ENCODE peak calls at places on chromosomes 11 and 22, in five cellular contexts. P is H1, J is NB4, T is A549, O is HCT116. D is an unnamed sample.

GRCh38 chr22:44347549-44347948 is 34.8 kb upstream of the SHISAL1 start:
- DNase-seq in T (no peak), O (no peak), J (no peak), P (no peak), D (no peak)

GRCh38 chr22:28442264-28442950 is 237.2 kb downstream of the TTC28 start:
- DNase-seq in T (no peak), J (peak; percentile 66), O (peak; percentile 6), P (peak; percentile 85), D (peak; percentile 59)

GRCh38 chr11:86954288-86955110 is 696 bp downstream of the FZD4 start:
- DNase-seq in O (no peak), T (peak; percentile 33), J (peak; percentile 23), P (no peak), D (peak; percentile 46)

GRCh38 chr22:43814264-43814663 is 2.2 kb upstream of the EFCAB6 start:
- DNase-seq in J (no peak), O (no peak), T (no peak), P (no peak), D (no peak)

GRCh38 chr11:103608566-103608965 is 427.9 kb upstream of the DDI1 start:
- DNase-seq in P (no peak), J (no peak), T (no peak), O (no peak), D (no peak)

GRCh38 chr11:31921066-31921465 is 109.9 kb upstream of the PAX6 start:
- DNase-seq in P (no peak), O (no peak), J (no peak), T (no peak), D (no peak)

GRCh38 chr22:44452531-44453420 is 45.3 kb downstream of the RTL6 start:
- DNase-seq in P (no peak), O (no peak), J (no peak), T (no peak), D (no peak)

GRCh38 chr22:46941958-46942815 is 179.7 kb downstream of the TBC1D22A start:
- DNase-seq in O (no peak), T (no peak), P (peak; percentile 27), J (no peak), D (no peak)

GRCh38 chr22:46842606-46843005 is 80.2 kb downstream of the TBC1D22A start:
- DNase-seq in P (peak; percentile 37), O (no peak), T (no peak), J (no peak), D (no peak)

GRCh38 chr11:130247289-130247688 is 67.4 kb downstream of the ZBTB44 start:
- DNase-seq in O (no peak), P (no peak), J (no peak), T (no peak), D (no peak)

GRCh38 chr22:47625531-47626427 is 863.3 kb downstream of the TBC1D22A start:
- DNase-seq in J (no peak), O (no peak), T (no peak), P (no peak), D (no peak)

GRCh38 chr11:66221726-66222236 is 46.7 kb upstream of the RAB1B start:
- DNase-seq in T (no peak), P (no peak), O (no peak), J (peak; percentile 29), D (no peak)

GRCh38 chr11:104946907-104947306 is 21.5 kb downstream of the CASP4 start:
- DNase-seq in O (peak; percentile 35), T (peak; percentile 2), J (peak; percentile 68), P (no peak), D (peak; percentile 74)

GRCh38 chr22:50688448-50688847 is 15.8 kb downstream of the SHANK3 start:
- DNase-seq in T (no peak), J (no peak), O (no peak), P (peak; percentile 26), D (no peak)

DNA sequence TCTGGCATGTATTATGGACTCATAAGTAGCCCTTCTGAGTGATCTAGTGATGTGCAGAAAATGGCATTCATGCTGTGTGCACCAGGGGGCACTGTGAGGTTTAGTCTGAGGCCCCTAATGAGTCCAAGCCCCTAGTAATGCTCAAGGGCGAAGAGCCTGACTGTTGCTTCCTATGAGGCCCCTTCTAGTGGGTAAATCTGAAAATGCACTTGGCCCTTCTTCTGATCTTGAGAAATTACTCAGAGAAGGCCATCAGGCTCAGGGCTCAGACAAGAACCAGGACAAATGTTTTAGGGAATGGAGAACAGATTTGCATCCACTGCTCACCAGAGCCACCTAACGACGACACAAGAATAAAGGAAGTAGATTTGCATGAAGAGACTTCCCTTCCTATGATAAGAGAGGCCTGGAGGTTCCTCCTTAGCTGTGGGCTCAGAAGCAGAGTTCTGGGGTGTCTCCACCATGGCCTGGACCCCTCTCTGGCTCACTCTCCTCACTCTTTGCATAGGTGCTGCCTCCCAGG is 75.8 kb downstream of the GGTLC2 start:
- DNase-seq in T (no peak), O (peak; percentile 67), J (peak; percentile 79), P (peak; percentile 76), D (peak; percentile 69)
- TF ChIP-seq CTCF in T (peak; percentile 24), O (peak; percentile 97), J (peak; percentile 61), P (peak; percentile 59), D (peak; percentile 74)

GRCh38 chr11:64900263-64900678 is 16.7 kb downstream of the ATG2A start:
- DNase-seq in T (peak; percentile 59), P (no peak), J (no peak), O (no peak), D (no peak)
- TF ChIP-seq MAX in T (no peak), P (no peak), J (no peak), O (no peak), D (no peak)

DNA sequence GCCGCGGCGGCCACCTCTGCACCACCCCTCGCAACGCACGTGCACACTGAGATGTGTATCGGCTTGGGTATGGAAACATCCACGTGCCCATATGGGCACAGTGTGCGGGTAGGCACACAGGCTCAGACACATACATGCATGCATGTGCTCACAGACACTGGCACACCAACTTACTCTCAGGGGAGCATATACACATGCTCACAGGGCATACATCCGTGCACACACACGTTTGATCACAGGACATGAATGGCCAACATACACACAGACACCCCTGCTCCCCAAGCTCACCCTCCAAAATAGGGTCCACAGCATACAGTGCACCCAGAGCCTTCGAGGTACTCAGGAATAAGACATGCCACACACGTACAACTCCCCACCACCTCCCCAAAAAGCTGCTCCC is 52.9 kb downstream of the SLC22A12 start:
- DNase-seq in J (no peak), O (no peak), T (no peak), P (no peak), D (no peak)
- TF ChIP-seq CTCF in J (no peak), O (no peak), T (no peak), P (no peak), D (no peak)

GRCh38 chr11:74106125-74106524 is 64.7 kb downstream of the C2CD3 start:
- DNase-seq in O (no peak), J (no peak), T (no peak), P (no peak), D (no peak)
- TF ChIP-seq MAX in O (no peak), J (no peak), T (no peak), P (no peak), D (no peak)

GRCh38 chr11:47768090-47768620 is 1.0 kb upstream of the FNBP4 start:
- DNase-seq in T (peak; percentile 66), J (peak; percentile 39), O (no peak), P (no peak), D (peak; percentile 94)
- TF ChIP-seq CTCF in T (no peak), J (no peak), O (no peak), P (no peak), D (no peak)

DNA sequence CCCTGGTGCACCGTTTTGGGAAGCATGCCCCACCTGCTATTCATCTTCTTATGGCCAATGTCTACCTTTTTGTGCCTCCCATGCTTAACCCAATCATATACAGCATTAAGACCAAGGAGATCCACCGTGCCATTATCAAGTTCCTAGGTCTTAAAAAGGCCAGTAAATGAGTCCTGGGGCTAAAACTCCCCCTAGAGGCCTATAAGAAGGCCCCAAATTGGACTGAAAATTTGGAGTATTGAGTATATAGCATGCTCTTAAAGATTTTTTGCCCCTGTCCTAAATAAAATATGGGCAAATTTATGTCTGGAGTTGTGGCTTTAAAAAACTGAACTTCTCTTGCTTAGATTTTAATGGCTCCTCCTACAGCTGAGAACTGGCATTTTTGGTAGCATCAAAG is 6.6 kb downstream of the OR51M1 start:
- DNase-seq in P (no peak), O (no peak), T (no peak), J (no peak), D (no peak)
- TF ChIP-seq MAX in P (no peak), O (no peak), T (no peak), J (no peak), D (no peak)

DNA sequence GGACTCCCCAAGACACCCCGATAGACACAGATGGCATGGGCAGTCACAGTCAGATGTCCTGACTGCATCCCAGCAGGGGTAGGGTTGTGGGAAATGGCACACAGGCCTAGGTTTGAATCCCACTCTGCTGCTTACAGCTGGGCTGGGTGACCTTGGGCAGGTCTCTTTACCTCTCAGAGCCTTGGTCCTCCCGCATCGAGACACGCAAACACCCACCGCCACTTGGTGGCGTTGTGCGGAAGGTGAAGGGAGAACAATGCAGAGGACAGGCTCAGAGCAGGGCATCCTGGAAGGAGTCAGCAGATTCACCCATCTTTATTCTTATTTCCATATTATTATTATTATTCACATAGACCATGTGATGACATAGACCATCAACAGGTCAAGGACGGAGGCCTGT is 140.5 kb downstream of the MIAT start:
- DNase-seq in T (peak; percentile 13), P (peak; percentile 78), O (peak; percentile 6), J (peak; percentile 15), D (no peak)
- TF ChIP-seq CTCF in T (peak; percentile 30), P (peak; percentile 64), O (no peak), J (peak; percentile 16), D (no peak)

GRCh38 chr11:69854719-69855118 is 35.5 kb upstream of the FGF3 start:
- DNase-seq in T (peak; percentile 27), O (peak; percentile 31), P (no peak), J (no peak), D (no peak)
- TF ChIP-seq MAX in T (no peak), O (no peak), P (no peak), J (no peak), D (no peak)

DNA sequence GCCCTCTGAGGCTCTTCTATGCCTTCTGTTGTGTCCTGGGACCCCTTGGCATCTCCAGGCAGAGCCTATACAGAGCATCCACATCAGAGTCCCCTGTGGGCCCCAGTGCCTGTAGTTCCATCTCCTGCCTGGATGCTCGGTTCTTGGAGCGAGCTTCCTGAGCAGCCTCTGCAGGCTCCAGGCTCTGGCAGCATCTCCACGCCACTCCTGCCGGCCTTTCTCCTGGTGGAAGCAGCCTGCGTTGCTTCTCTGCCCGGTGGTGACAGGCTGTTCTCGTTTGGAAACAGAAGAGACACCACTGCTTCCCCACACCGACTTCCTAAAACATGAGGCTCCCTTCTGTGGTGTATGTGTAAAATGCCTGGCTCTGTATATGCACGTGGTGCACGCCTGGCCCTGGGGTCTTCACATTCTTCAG is 52.8 kb downstream of the BCR start:
- DNase-seq in P (no peak), J (no peak), O (no peak), T (no peak), D (no peak)
- TF ChIP-seq CTCF in P (no peak), J (no peak), O (no peak), T (no peak), D (no peak)

D was measured in endothelial cell of umbilical vein.